ENCODE peak calls at places on chromosomes 6 and 20, in eight cellular contexts. V is heart left ventricle; T is AG04450; F is ovary; A is endothelial cell of umbilical vein; B is lung; X is iPS DF 6.9; P is CD8-positive, alpha-beta memory T cell. G is an unnamed sample.

GRCh38 chr20:33076662-33077398 is 2.6 kb upstream of the BPIFB4 start:
- DNase-seq in V (no peak), T (no peak), F (no peak), A (no peak), B (no peak), X (no peak), P (no peak), G (no peak)

GRCh38 chr20:33947709-33948295 is 45.9 kb upstream of the RALY start:
- DNase-seq in V (no peak), T (no peak), F (no peak), A (peak), B (no peak), X (peak), P (no peak), G (peak)

GRCh38 chr6:5204340-5204739 is 56.4 kb downstream of the LYRM4 start:
- DNase-seq in V (no peak), T (no peak), F (no peak), A (peak), B (no peak), X (no peak), P (no peak), G (no peak)

GRCh38 chr6:3337521-3338350 is 79.0 kb downstream of the PSMG4 start:
- DNase-seq in V (no peak), T (no peak), F (no peak), A (peak), B (no peak), X (no peak), P (no peak), G (no peak)

GRCh38 chr20:17938889-17939619 is 29.5 kb downstream of the SNX5 start:
- DNase-seq in V (no peak), T (no peak), F (peak), A (peak), B (peak), X (peak), P (peak), G (peak)

GRCh38 chr6:170516783-170517616 is 36.1 kb downstream of the PSMB1 start:
- DNase-seq in V (no peak), T (peak), F (no peak), A (peak), B (peak), X (peak), P (no peak), G (peak)

GRCh38 chr6:81233990-81234389 is 518.5 kb downstream of the TENT5A start:
- DNase-seq in V (no peak), T (no peak), F (no peak), A (no peak), B (no peak), X (no peak), P (no peak), G (no peak)

GRCh38 chr6:116572162-116572561 is 858 bp downstream of the RWDD1 start:
- DNase-seq in V (no peak), T (no peak), F (no peak), A (peak), B (no peak), X (no peak), P (no peak), G (peak)

GRCh38 chr6:118921084-118921483 is 13.9 kb downstream of the MCM9 start:
- DNase-seq in V (no peak), T (no peak), F (no peak), A (no peak), B (no peak), X (no peak), P (no peak), G (no peak)

GRCh38 chr6:73943401-73943800 is 247.4 kb downstream of the CD109 start:
- DNase-seq in V (no peak), T (no peak), F (no peak), A (no peak), B (no peak), X (no peak), P (no peak), G (no peak)

GRCh38 chr20:50083034-50083433 is 29.9 kb downstream of the UBE2V1 start:
- DNase-seq in V (peak), T (no peak), F (no peak), A (no peak), B (no peak), X (no peak), P (no peak), G (no peak)

GRCh38 chr6:158312672-158313397 is 570 bp downstream of the TULP4 start:
- DNase-seq in V (no peak), T (no peak), F (no peak), A (no peak), B (no peak), X (no peak), P (no peak), G (no peak)

GRCh38 chr6:13044896-13045295 is 283.4 kb downstream of the TBC1D7 start:
- DNase-seq in V (no peak), T (no peak), F (no peak), A (no peak), B (no peak), X (no peak), P (no peak), G (no peak)

DNA sequence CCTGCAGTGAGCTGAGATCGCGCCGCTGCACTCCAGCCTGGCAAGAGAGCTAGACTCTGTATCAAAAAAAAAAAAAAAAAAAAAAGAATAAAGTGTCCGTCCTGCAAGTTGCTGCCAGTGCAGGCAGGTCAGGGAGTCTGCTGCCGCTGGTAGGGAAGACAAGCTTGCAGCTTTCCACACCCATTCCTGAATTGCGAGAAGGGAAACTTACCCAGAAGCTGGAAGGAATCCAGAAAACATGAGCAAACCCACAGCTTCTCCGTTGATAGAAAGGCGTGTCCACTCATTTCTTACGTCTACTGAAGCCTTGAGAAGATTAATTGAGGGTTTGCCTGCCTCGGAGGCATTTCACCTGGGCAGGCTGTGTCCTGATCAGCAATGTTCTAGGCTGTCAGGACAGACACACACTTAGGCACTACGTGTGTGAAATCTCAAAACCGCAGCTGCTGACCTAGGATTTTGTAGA is 61.6 kb upstream of the DSP start:
- DNase-seq in V (no peak), T (no peak), F (no peak), A (peak), B (peak), X (no peak), P (no peak), G (no peak)
- H3K4me3 ChIP-seq in V (no peak), T (no peak), F (no peak), A (no peak), B (no peak), X (no peak), P (no peak), G (no peak)

GRCh38 chr6:89681983-89682564 is 43.5 kb upstream of the LYRM2 start:
- DNase-seq in V (no peak), T (no peak), F (no peak), A (no peak), B (no peak), X (no peak), P (no peak), G (no peak)

GRCh38 chr6:89680551-89680950 is 42.0 kb upstream of the LYRM2 start:
- DNase-seq in V (no peak), T (no peak), F (no peak), A (no peak), B (no peak), X (no peak), P (no peak), G (no peak)

GRCh38 chr6:89679215-89680120 is 40.9 kb upstream of the LYRM2 start:
- DNase-seq in V (no peak), T (no peak), F (no peak), A (no peak), B (no peak), X (no peak), P (no peak), G (no peak)

GRCh38 chr6:89678531-89678930 is 40.0 kb upstream of the LYRM2 start:
- DNase-seq in V (no peak), T (no peak), F (no peak), A (no peak), B (no peak), X (no peak), P (no peak), G (no peak)

GRCh38 chr6:89680150-89680549 is 41.6 kb upstream of the LYRM2 start:
- DNase-seq in V (no peak), T (no peak), F (no peak), A (peak), B (no peak), X (no peak), P (no peak), G (no peak)
- H3K27ac ChIP-seq in V (peak), T (no peak), F (no peak), A (no peak), B (no peak), X (no peak), P (no peak), G (no peak)

DNA sequence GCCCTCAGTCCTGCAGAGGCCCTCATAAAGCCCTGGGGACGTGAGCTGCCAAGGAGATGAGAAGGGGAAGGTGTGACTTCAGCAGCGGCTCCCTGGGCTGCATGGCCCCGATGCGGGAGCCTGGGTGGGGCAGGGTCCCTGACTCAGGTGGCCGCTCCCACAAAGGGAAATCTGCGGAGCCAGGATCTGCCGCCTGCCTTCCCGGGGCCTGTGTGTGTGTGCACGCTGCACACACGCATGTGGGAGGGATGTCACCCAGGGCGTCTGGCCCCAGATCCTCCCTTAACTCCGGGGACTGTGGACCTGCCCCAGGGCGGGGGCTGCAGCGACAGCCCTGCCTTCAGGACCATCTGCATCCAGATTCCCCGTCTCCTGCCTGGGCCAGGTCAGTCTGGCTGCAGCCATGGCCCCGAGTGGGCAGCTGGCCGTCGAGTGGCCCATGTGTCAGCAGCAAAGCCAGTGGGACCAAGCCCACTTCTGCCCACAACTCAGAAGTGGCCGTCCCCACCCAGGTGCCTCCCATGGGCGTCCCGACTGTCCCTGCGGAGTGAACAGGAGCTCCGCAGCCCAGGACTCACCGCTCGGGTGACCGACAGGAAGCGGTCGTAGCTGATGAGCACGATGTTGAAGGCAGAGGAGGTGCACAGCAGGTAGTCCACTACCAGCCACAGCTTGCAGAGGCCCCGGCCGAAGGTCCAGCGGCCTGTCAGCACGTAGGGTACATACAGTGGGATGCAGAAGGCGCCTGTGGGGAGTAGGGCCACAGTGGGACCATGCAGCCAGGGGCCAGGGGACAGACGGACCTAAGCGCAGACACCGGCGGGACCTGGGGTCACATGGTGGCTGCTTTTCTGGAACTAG is 1.9 kb downstream of the HRH3 start:
- DNase-seq in V (no peak), T (no peak), F (no peak), A (no peak), B (no peak), X (no peak), P (no peak), G (no peak)
- H3K4me3 ChIP-seq in V (no peak), T (no peak), F (no peak), A (no peak), B (no peak), X (no peak), P (no peak), G (no peak)

GRCh38 chr20:14333734-14334133 is 3.7 kb downstream of the FLRT3 start:
- DNase-seq in V (no peak), T (no peak), F (no peak), A (no peak), B (no peak), X (no peak), P (no peak), G (no peak)

GRCh38 chr20:14336667-14337066 is 745 bp downstream of the FLRT3 start:
- DNase-seq in V (no peak), T (no peak), F (no peak), A (no peak), B (no peak), X (no peak), P (no peak), G (peak)

GRCh38 chr20:14334306-14334930 is 3.0 kb downstream of the FLRT3 start:
- DNase-seq in V (no peak), T (peak), F (peak), A (peak), B (peak), X (peak), P (no peak), G (peak)

GRCh38 chr20:14335122-14335521 is 2.3 kb downstream of the FLRT3 start:
- DNase-seq in V (no peak), T (no peak), F (no peak), A (no peak), B (no peak), X (no peak), P (no peak), G (no peak)

DNA sequence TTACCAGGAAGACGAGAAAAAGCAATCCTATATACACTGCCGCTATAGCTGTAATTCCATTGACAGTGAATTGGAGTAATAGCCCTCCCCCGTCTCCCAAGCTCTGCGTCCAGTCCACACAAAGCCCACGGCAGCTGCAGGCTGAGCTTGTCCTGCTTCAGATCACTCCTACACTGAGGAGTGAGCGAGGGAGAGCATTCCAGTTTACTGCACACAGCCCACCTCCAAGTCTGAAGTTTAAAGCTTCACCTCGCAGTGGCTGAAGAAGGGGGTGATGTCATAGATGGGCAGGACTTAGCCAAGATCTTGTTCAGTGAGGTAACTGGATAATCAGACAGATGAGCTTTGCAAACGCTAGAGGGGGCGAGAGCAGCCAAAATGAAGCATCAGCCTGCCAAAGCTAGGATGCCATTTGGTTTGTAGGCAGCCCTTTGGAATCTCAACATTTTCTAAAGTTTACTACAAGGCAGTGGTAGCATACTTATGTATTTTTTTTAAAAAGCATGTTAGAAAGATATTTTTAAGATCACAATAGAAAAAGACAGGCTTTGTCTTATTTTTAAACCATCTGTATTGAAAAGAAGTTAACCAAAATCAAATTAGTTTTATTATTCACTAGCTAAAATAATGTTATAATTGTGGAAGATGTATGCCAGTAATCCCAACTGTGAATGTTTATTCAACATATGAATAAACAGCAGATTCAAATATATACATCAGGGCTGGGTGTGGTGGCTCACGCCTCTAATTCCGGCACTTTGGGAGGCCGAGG is at the start of gene FLRT3:
- DNase-seq in V (no peak), T (peak), F (peak), A (peak), B (peak), X (peak), P (no peak), G (peak)
- H3K27ac ChIP-seq in V (no peak), T (peak), F (peak), A (peak), B (no peak), X (no peak), P (no peak), G (peak)

GRCh38 chr6:11469684-11470083 is 67.9 kb upstream of the TMEM170B start:
- DNase-seq in V (no peak), T (no peak), F (no peak), A (no peak), B (no peak), X (no peak), P (no peak), G (no peak)

GRCh38 chr6:11467364-11467763 is 70.2 kb upstream of the TMEM170B start:
- DNase-seq in V (no peak), T (no peak), F (no peak), A (no peak), B (no peak), X (no peak), P (no peak), G (no peak)

GRCh38 chr6:11475019-11475418 is 62.5 kb upstream of the TMEM170B start:
- DNase-seq in V (no peak), T (no peak), F (no peak), A (no peak), B (no peak), X (no peak), P (no peak), G (no peak)

GRCh38 chr6:11471261-11471660 is 66.3 kb upstream of the TMEM170B start:
- DNase-seq in V (no peak), T (no peak), F (no peak), A (no peak), B (no peak), X (no peak), P (no peak), G (no peak)

DNA sequence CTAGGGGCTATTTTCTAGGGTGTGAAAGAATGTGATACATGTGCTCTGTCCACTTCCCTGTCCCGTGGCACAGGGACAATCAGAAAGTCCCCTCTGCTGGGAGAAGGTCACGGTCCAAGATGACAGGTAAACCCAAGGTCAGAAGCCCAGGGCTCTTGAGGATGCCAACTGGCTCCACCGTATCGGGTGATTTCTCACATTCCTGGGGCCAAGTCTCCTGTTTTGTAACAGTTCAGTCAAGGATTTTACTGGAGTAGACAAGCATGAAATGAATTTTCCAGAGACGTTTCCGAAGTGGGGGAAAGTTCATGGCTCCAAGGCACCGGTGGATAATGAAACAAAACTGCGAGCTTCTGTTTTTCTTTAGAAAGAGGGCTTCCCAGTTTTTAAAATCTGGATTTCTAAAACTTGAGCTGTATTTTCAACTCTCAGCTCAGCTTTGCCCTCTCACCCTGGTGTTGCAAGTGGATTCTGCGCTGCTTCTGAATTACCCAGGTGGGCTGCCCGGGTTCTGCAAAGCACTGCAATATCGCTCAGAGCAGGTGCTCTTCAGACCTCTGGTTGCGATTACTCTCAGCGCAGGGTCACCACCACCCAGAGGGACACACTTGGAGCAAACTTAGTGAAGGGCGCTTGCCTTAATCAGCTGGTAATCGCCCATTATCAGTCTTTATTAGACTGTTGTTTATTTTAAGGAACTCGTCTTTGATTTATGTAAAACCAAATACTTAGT is 64.4 kb upstream of the TMEM170B start:
- DNase-seq in V (no peak), T (no peak), F (no peak), A (no peak), B (no peak), X (no peak), P (no peak), G (no peak)
- H3K4me3 ChIP-seq in V (peak), T (no peak), F (no peak), A (no peak), B (no peak), X (no peak), P (no peak), G (no peak)

DNA sequence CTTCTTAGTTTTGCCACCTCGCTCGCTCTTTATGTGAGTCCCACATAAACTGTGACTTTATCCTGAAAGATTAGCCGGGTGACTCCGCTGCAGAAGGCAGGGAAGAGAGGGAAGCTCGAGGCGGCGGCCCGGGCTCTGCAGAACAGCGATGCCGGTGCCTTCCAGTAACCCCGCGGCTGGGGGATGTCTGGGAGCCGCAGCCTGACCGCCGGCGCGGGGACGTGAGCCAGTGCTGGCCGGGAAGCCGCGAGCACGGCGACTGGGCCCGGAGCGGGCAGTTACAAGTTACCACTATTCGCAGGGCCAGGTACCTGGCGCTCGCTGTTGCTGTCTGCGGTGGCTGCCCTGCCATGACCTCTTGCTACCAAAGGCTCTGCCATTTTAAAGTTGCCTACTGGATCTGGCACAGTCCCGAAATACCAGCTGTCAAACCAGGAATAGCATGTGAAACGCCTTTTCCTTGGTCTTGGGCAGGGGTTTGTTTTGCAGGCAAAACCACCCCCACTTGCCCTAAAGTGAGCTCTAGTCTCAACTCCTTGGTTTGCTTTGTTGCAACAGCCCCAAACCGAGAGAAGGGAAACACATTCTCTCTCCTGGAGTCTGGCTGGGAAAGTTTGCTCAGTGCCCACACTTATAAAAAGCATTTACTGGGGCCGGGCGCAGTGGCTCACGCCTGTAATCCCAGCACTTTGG is 124.0 kb upstream of the SLC2A12 start:
- DNase-seq in V (peak), T (no peak), F (peak), A (peak), B (peak), X (no peak), P (no peak), G (peak)
- H3K27ac ChIP-seq in V (peak), T (peak), F (peak), A (peak), B (peak), X (no peak), P (peak), G (peak)

G was measured in brain microvascular endothelial cell.